ENCODE peak calls at places on chromosomes 12 and 14, in ten cellular contexts. H is effector memory CD8-positive, alpha-beta T cell; K is fibroblast of lung; V is effector memory CD4-positive, alpha-beta T cell; N is mucosa of descending colon; P is endothelial cell; B is caudate nucleus; Q is lower lobe of right lung; T is central memory CD8-positive, alpha-beta T cell; O is AG09319. X is an unnamed sample.

GRCh38 chr12:2559931-2560715 is 234.6 kb upstream of the FKBP4 start:
- DNase-seq in Q (no peak), N (no peak), K (no peak), O (no peak), T (no peak), P (no peak), H (no peak), B (no peak), V (no peak), X (no peak)

GRCh38 chr12:22971247-22971646 is 346.3 kb downstream of the ETNK1 start:
- DNase-seq in B (no peak), N (no peak), P (no peak), O (no peak), H (no peak), T (no peak), K (no peak), Q (no peak), V (no peak), X (no peak)

GRCh38 chr14:37579250-37579649 is 15.8 kb downstream of the FOXA1 start:
- DNase-seq in N (no peak), Q (no peak), P (no peak), T (no peak), K (no peak), B (no peak), V (no peak), O (no peak), H (no peak), X (no peak)

GRCh38 chr14:75229923-75230792 is 48.5 kb upstream of the FOS start:
- DNase-seq in Q (peak), N (peak), H (peak), P (no peak), V (peak), B (no peak), K (no peak), O (no peak), T (peak), X (peak)

GRCh38 chr12:92988622-92989130 is 59.6 kb upstream of the EEA1 start:
- DNase-seq in K (no peak), P (no peak), N (no peak), O (no peak), Q (no peak), H (no peak), T (no peak), V (no peak), B (no peak), X (no peak)

GRCh38 chr12:68028647-68029046 is 39.4 kb downstream of the IFNG-AS1 start:
- DNase-seq in K (no peak), T (no peak), Q (no peak), H (no peak), P (no peak), V (no peak), O (no peak), B (no peak), N (no peak), X (no peak)

GRCh38 chr14:93655078-93655750 is 133.1 kb downstream of the PRIMA1 start:
- DNase-seq in B (no peak), O (peak), H (no peak), K (peak), T (no peak), N (peak), Q (no peak), V (no peak), P (peak), X (no peak)

GRCh38 chr12:71157601-71158233 is at the start of gene TSPAN8:
- DNase-seq in T (no peak), K (no peak), O (no peak), P (no peak), N (peak), Q (no peak), H (no peak), V (no peak), B (no peak), X (no peak)

GRCh38 chr12:122726056-122726558 is 4.5 kb downstream of the HCAR1 start:
- DNase-seq in K (no peak), H (no peak), Q (no peak), V (no peak), O (no peak), B (no peak), T (no peak), N (no peak), P (no peak), X (no peak)

GRCh38 chr14:89067293-89067972 is 243.0 kb downstream of the TTC8 start:
- DNase-seq in B (no peak), P (no peak), K (no peak), H (peak), T (peak), V (no peak), O (no peak), N (no peak), Q (no peak), X (no peak)

GRCh38 chr12:20383612-20384011 is 15.3 kb downstream of the PDE3A start:
- DNase-seq in T (no peak), P (no peak), N (no peak), H (no peak), K (no peak), Q (no peak), V (no peak), O (no peak), B (no peak), X (no peak)

GRCh38 chr14:21428930-21429329 is 27.0 kb downstream of the CHD8 start:
- DNase-seq in P (no peak), O (no peak), T (no peak), V (no peak), H (no peak), B (no peak), K (no peak), N (peak), Q (no peak), X (no peak)

GRCh38 chr12:20629414-20630156 is 65.5 kb upstream of the SLCO1C1 start:
- DNase-seq in T (no peak), V (no peak), H (no peak), B (no peak), N (peak), Q (no peak), O (no peak), K (peak), P (peak), X (no peak)

GRCh38 chr12:112822056-112822455 is 30.5 kb downstream of the RPH3A start:
- DNase-seq in H (no peak), T (no peak), P (no peak), O (no peak), Q (no peak), K (no peak), N (no peak), B (no peak), V (no peak), X (no peak)

GRCh38 chr12:81083906-81084513 is 6.1 kb downstream of the ACSS3 start:
- DNase-seq in K (no peak), H (no peak), N (no peak), B (no peak), O (no peak), V (no peak), P (no peak), Q (no peak), T (no peak), X (no peak)

GRCh38 chr14:54329082-54329695 is 67.6 kb upstream of the CDKN3 start:
- DNase-seq in Q (no peak), O (peak), B (no peak), H (no peak), N (peak), K (peak), T (no peak), V (no peak), P (peak), X (no peak)

GRCh38 chr14:44565968-44566367 is 58.9 kb upstream of the FSCB start:
- DNase-seq in B (no peak), O (no peak), N (no peak), H (no peak), Q (no peak), V (no peak), T (no peak), K (no peak), P (no peak), X (no peak)

GRCh38 chr12:127548123-127548553 is 718.8 kb upstream of the TMEM132C start:
- DNase-seq in V (no peak), O (peak), N (no peak), T (no peak), B (no peak), H (no peak), P (no peak), K (peak), Q (no peak), X (no peak)

GRCh38 chr12:89225401-89225800 is 126.9 kb downstream of the DUSP6 start:
- DNase-seq in P (no peak), K (peak), O (no peak), V (peak), B (no peak), N (peak), T (peak), Q (peak), H (peak), X (peak)

GRCh38 chr14:80150301-80150700 is 61.0 kb downstream of the DIO2 start:
- DNase-seq in K (no peak), T (no peak), V (no peak), B (no peak), O (no peak), Q (no peak), H (no peak), N (no peak), P (no peak), X (no peak)

GRCh38 chr12:7916936-7917335 is 19.1 kb downstream of the SLC2A3 start:
- DNase-seq in H (no peak), P (no peak), B (no peak), Q (no peak), V (no peak), T (no peak), O (no peak), N (no peak), K (no peak), X (no peak)

GRCh38 chr14:72736348-72736747 is 157.6 kb downstream of the DPF3 start:
- DNase-seq in B (no peak), T (no peak), O (peak), P (no peak), Q (no peak), H (no peak), K (peak), V (no peak), N (no peak), X (no peak)

GRCh38 chr12:21828111-21828775 is 53.7 kb upstream of the KCNJ8 start:
- DNase-seq in T (no peak), N (no peak), O (no peak), P (no peak), K (peak), H (no peak), V (no peak), Q (no peak), B (no peak), X (no peak)

GRCh38 chr14:21525571-21525970 is 575 bp downstream of the SALL2 start:
- DNase-seq in T (no peak), O (no peak), N (peak), P (no peak), V (no peak), B (no peak), H (no peak), Q (no peak), K (peak), X (no peak)

GRCh38 chr12:52216807-52217206 is 16.2 kb upstream of the KRT7 start:
- DNase-seq in O (no peak), N (no peak), K (no peak), Q (no peak), P (no peak), B (no peak), T (no peak), H (no peak), V (no peak), X (peak)

GRCh38 chr14:94411638-94412037 is 23.2 kb upstream of the SERPINA1 start:
- DNase-seq in T (no peak), O (no peak), B (no peak), K (no peak), P (no peak), V (no peak), N (peak), H (no peak), Q (no peak), X (no peak)

GRCh38 chr14:61320806-61321384 is 484 bp upstream of the PRKCH start:
- DNase-seq in V (no peak), T (no peak), N (peak), Q (no peak), H (no peak), O (no peak), B (no peak), P (no peak), K (no peak), X (peak)

GRCh38 chr14:91901449-91902250 is 34.3 kb upstream of the TC2N start:
- DNase-seq in N (no peak), K (peak), V (no peak), T (no peak), H (no peak), O (peak), B (no peak), Q (no peak), P (no peak), X (no peak)

GRCh38 chr12:88960213-88960878 is 380.1 kb upstream of the KITLG start:
- DNase-seq in O (no peak), V (no peak), N (no peak), B (no peak), Q (no peak), K (peak), P (no peak), T (no peak), H (no peak), X (no peak)